ENCODE peak calls at places on chromosomes 16 and 17, in five cellular contexts. A, R, X, W and G are unnamed samples.

GRCh38 chr16:19701091-19701490 is 16.9 kb downstream of the KNOP1 start:
- DNase-seq in A (no peak), R (no peak), X (no peak), W (no peak), G (no peak)

GRCh38 chr17:75808905-75809621 is 24.5 kb downstream of the UNK start:
- DNase-seq in A (peak), R (no peak), X (no peak), W (no peak), G (peak)

GRCh38 chr17:36641877-36642845 is 40.8 kb downstream of the MRM1 start:
- DNase-seq in A (no peak), R (no peak), X (no peak), W (no peak), G (no peak)

GRCh38 chr17:42313773-42314566 is 25.7 kb downstream of the STAT5A start:
- DNase-seq in A (no peak), R (no peak), X (no peak), W (no peak), G (no peak)

GRCh38 chr16:52470601-52471000 is 76.3 kb downstream of the TOX3 start:
- DNase-seq in A (no peak), R (no peak), X (no peak), W (peak), G (no peak)

GRCh38 chr17:81813371-81813684 is 9.4 kb downstream of the GCGR start:
- DNase-seq in A (no peak), R (no peak), X (no peak), W (no peak), G (no peak)

GRCh38 chr17:77110006-77110374 is 30.8 kb upstream of the SEC14L1 start:
- DNase-seq in A (no peak), R (no peak), X (no peak), W (no peak), G (no peak)

GRCh38 chr16:27318399-27319256 is 4.9 kb downstream of the IL4R start:
- DNase-seq in A (no peak), R (no peak), X (peak), W (no peak), G (peak)

GRCh38 chr17:7468814-7469438 is 10.5 kb downstream of the ZBTB4 start:
- DNase-seq in A (no peak), R (no peak), X (no peak), W (no peak), G (no peak)

GRCh38 chr16:67652578-67653130 is 7.4 kb downstream of the ACD start:
- DNase-seq in A (no peak), R (no peak), X (peak), W (no peak), G (peak)

GRCh38 chr16:89863741-89864391 is 9.5 kb upstream of the TCF25 start:
- DNase-seq in A (no peak), R (no peak), X (no peak), W (no peak), G (peak)

GRCh38 chr17:64947146-64947545 is 27.9 kb upstream of the LRRC37A3 start:
- DNase-seq in A (no peak), R (no peak), X (no peak), W (no peak), G (no peak)

GRCh38 chr17:40369923-40370322 is 5.4 kb upstream of the GJD3 start:
- DNase-seq in A (no peak), R (no peak), X (no peak), W (no peak), G (no peak)

GRCh38 chr17:83083368-83084201 is 4.2 kb downstream of the METRNL start:
- DNase-seq in A (peak), R (no peak), X (peak), W (no peak), G (peak)

GRCh38 chr17:43791589-43791988 is 11.4 kb downstream of the CFAP97D1 start:
- DNase-seq in A (peak), R (peak), X (peak), W (no peak), G (peak)

GRCh38 chr17:49266233-49266632 is 35.6 kb upstream of the PHOSPHO1 start:
- DNase-seq in A (no peak), R (no peak), X (no peak), W (no peak), G (no peak)

GRCh38 chr16:67430504-67431076 is 331 bp upstream of the HSD11B2 start:
- DNase-seq in A (no peak), R (no peak), X (peak), W (no peak), G (no peak)

GRCh38 chr16:49419016-49419415 is 45.4 kb downstream of the C16orf78 start:
- DNase-seq in A (no peak), R (no peak), X (no peak), W (no peak), G (no peak)

GRCh38 chr17:51703364-51704341 is 443.3 kb downstream of the UTP18 start:
- DNase-seq in A (no peak), R (no peak), X (no peak), W (no peak), G (no peak)

GRCh38 chr16:81454044-81454443 is 9.4 kb downstream of the CMIP start:
- DNase-seq in A (no peak), R (no peak), X (no peak), W (no peak), G (no peak)

GRCh38 chr16:29318037-29318436 is 88.5 kb downstream of the NPIPB11 start:
- DNase-seq in A (no peak), R (no peak), X (no peak), W (no peak), G (no peak)

GRCh38 chr16:56457927-56458470 is 6.6 kb downstream of the OGFOD1 start:
- DNase-seq in A (no peak), R (no peak), X (no peak), W (no peak), G (no peak)